ENCODE peak calls at places on chromosome 2, in five cellular contexts. M is A549, I is endothelial cell, U is WTC11, V is NCI-H1930. O is an unnamed sample.

GRCh38 chr2:9771481-9772017 is 71.7 kb upstream of the TAF1B start:
- DNase-seq in M (peak), I (no peak), V (no peak), U (no peak), O (no peak)

GRCh38 chr2:200944467-200945394 is 18.7 kb downstream of the ORC2 start:
- DNase-seq in M (peak), V (no peak), U (no peak), I (no peak), O (no peak)

GRCh38 chr2:98683728-98684127 is 47.2 kb downstream of the MGAT4A start:
- DNase-seq in V (no peak), M (no peak), I (no peak), U (no peak), O (no peak)

GRCh38 chr2:134097740-134098139 is 156.1 kb upstream of the MGAT5 start:
- DNase-seq in V (no peak), I (no peak), U (no peak), M (no peak), O (no peak)

GRCh38 chr2:215417400-215417951 is 18.4 kb downstream of the FN1 start:
- DNase-seq in V (no peak), U (no peak), M (peak), I (no peak), O (no peak)

GRCh38 chr2:112733449-112733848 is 12.6 kb downstream of the NT5DC4 start:
- DNase-seq in U (no peak), V (no peak), M (no peak), I (no peak), O (no peak)

GRCh38 chr2:28408764-28409599 is 16.3 kb downstream of the FOSL2 start:
- DNase-seq in I (no peak), U (no peak), M (no peak), V (no peak), O (no peak)

GRCh38 chr2:72026819-72027425 is 120.7 kb downstream of the CYP26B1 start:
- DNase-seq in V (no peak), M (no peak), U (no peak), I (no peak), O (no peak)

GRCh38 chr2:178859760-178860159 is 52.5 kb upstream of the TTN start:
- DNase-seq in V (no peak), U (no peak), I (no peak), M (no peak), O (no peak)

GRCh38 chr2:47077442-47078117 is 77.5 kb downstream of the STPG4 start:
- DNase-seq in V (no peak), M (no peak), U (no peak), I (no peak), O (no peak)

GRCh38 chr2:227862227-227862740 is 9.1 kb upstream of the DAW1 start:
- DNase-seq in U (no peak), M (peak), V (no peak), I (peak), O (no peak)

GRCh38 chr2:9558948-9559381 is 3.3 kb upstream of the ADAM17 start:
- DNase-seq in V (no peak), U (no peak), M (peak), I (no peak), O (no peak)

GRCh38 chr2:195610708-195611107 is 46.3 kb upstream of the SLC39A10 start:
- DNase-seq in I (no peak), U (no peak), M (no peak), V (no peak), O (no peak)

GRCh38 chr2:45130758-45131157 is 121.5 kb upstream of the SIX2 start:
- DNase-seq in I (no peak), U (no peak), M (no peak), V (no peak), O (no peak)

GRCh38 chr2:240347373-240347940 is 88.0 kb upstream of the GPC1 start:
- DNase-seq in I (no peak), V (no peak), U (no peak), M (no peak), O (no peak)

GRCh38 chr2:128440666-128441340 is 122.1 kb upstream of the HS6ST1 start:
- DNase-seq in U (no peak), I (no peak), V (no peak), M (no peak), O (no peak)

GRCh38 chr2:31788273-31788672 is 207.5 kb upstream of the SRD5A2 start:
- DNase-seq in I (no peak), U (no peak), V (no peak), M (no peak), O (no peak)

GRCh38 chr2:236968101-236968886 is 117.4 kb upstream of the COPS8 start:
- DNase-seq in U (no peak), V (no peak), M (no peak), I (no peak), O (no peak)

O was measured in iPS DF 6.9.